ENCODE peak calls at places on chromosomes 12 and 14, in seven cellular contexts. X, T, M, Y, B, J and N are unnamed samples. For H3K4me1, the result is how much of the 10 kb centered on the place peaks cover.

GRCh38 chr12:85036241-85036707 is at the start of the genes LRRIQ1 and TSPAN19:
- DNase-seq in Y (peak), X (peak), M (peak), T (peak), J (peak), B (peak), N (peak)

GRCh38 chr14:22977684-22978486 is 4.5 kb downstream of the AJUBA start:
- DNase-seq in M (no peak), B (peak), T (peak), J (peak), X (peak), Y (peak), N (peak)

GRCh38 chr12:99619389-99620158 is 28.0 kb upstream of the GARIN6 start:
- DNase-seq in Y (no peak), J (no peak), X (no peak), M (no peak), T (peak), B (no peak), N (no peak)

GRCh38 chr12:28909291-28909690 is 239.8 kb upstream of the FAR2 start:
- DNase-seq in M (no peak), Y (no peak), B (no peak), J (no peak), X (no peak), T (no peak), N (no peak)

GRCh38 chr12:130838284-130838950 is 633 bp downstream of the STX2 start:
- DNase-seq in B (peak), J (peak), M (no peak), Y (peak), X (peak), T (peak), N (peak)

GRCh38 chr12:57173089-57173488 is 25.7 kb upstream of the LRP1-AS start:
- DNase-seq in B (no peak), M (no peak), X (no peak), T (peak), Y (peak), J (no peak), N (no peak)

GRCh38 chr14:71290301-71290700 is 383.0 kb downstream of the PCNX1 start:
- DNase-seq in X (no peak), Y (no peak), B (no peak), J (no peak), T (no peak), M (no peak), N (no peak)

GRCh38 chr14:33527023-33527634 is 423.7 kb downstream of the EGLN3 start:
- DNase-seq in Y (no peak), B (no peak), M (no peak), T (no peak), J (no peak), X (no peak), N (no peak)

GRCh38 chr12:116813271-116814041 is 67.8 kb downstream of the HRK start:
- DNase-seq in X (no peak), Y (no peak), B (no peak), M (no peak), J (no peak), T (no peak), N (no peak)

GRCh38 chr14:54310151-54310851 is 86.5 kb upstream of the CDKN3 start:
- DNase-seq in Y (no peak), B (no peak), J (no peak), M (no peak), X (no peak), T (no peak), N (no peak)

GRCh38 chr12:3491938-3492867 is 1.2 kb downstream of the PRMT8 start:
- DNase-seq in Y (no peak), T (peak), J (peak), X (peak), B (no peak), M (no peak), N (peak)

GRCh38 chr14:50601405-50601804 is 41.5 kb downstream of the ATL1 start:
- DNase-seq in J (no peak), B (no peak), X (no peak), Y (no peak), M (no peak), T (peak), N (no peak)

GRCh38 chr12:39490500-39491276 is 47.8 kb upstream of the KIF21A start:
- DNase-seq in B (no peak), M (no peak), J (no peak), Y (no peak), X (no peak), T (peak), N (no peak)

GRCh38 chr12:79373896-79374499 is 316.8 kb downstream of the PAWR start:
- DNase-seq in B (no peak), T (peak), Y (no peak), J (no peak), X (no peak), M (no peak), N (no peak)

GRCh38 chr12:11726659-11727058 is 77.2 kb downstream of the ETV6 start:
- DNase-seq in X (no peak), T (no peak), B (no peak), M (no peak), J (no peak), Y (no peak), N (no peak)

GRCh38 chr14:37422319-37422718 is 172.7 kb downstream of the FOXA1 start:
- DNase-seq in X (no peak), B (no peak), Y (no peak), T (no peak), M (no peak), J (no peak), N (no peak)

GRCh38 chr12:131114942-131115584 is 161.4 kb downstream of the ADGRD1 start:
- DNase-seq in Y (no peak), M (peak), B (no peak), X (no peak), T (no peak), J (no peak), N (no peak)

GRCh38 chr12:57470970-57471656 is 8.6 kb downstream of the ARHGAP9 start:
- DNase-seq in X (no peak), Y (peak), M (peak), J (no peak), T (no peak), B (no peak), N (no peak)

GRCh38 chr14:93792391-93792790 is 4.1 kb upstream of the PRIMA1 start:
- DNase-seq in J (no peak), Y (no peak), T (no peak), X (no peak), B (no peak), M (no peak), N (no peak)

GRCh38 chr12:105882404-105882803 is 256.4 kb downstream of the NUAK1 start:
- DNase-seq in T (no peak), B (peak), M (no peak), Y (no peak), J (peak), X (no peak), N (no peak)

GRCh38 chr14:100782516-100783320 is 43.2 kb upstream of the MEG3 start:
- DNase-seq in M (peak), T (no peak), J (no peak), B (peak), X (no peak), Y (no peak), N (no peak)

GRCh38 chr12:94740601-94741362 is 90.4 kb upstream of the TMCC3 start:
- DNase-seq in X (no peak), Y (no peak), J (no peak), M (no peak), T (no peak), B (no peak), N (no peak)

GRCh38 chr12:111439657-111440151 is 34.0 kb downstream of the SH2B3 start:
- DNase-seq in X (no peak), B (no peak), Y (peak), T (no peak), M (peak), J (no peak), N (no peak)

GRCh38 chr12:53949631-53950440 is 4.9 kb upstream of the HOXC12 start:
- DNase-seq in B (no peak), J (no peak), T (no peak), Y (no peak), M (no peak), X (no peak), N (no peak)

GRCh38 chr12:45183263-45183662 is 32.6 kb upstream of the ANO6 start:
- DNase-seq in T (peak), B (no peak), X (no peak), J (no peak), Y (no peak), M (no peak), N (no peak)

GRCh38 chr12:105960319-105961076 is 178.3 kb downstream of the NUAK1 start:
- DNase-seq in Y (no peak), M (no peak), X (peak), B (no peak), T (peak), J (no peak), N (no peak)

GRCh38 chr14:97699026-97699425 is 901.8 kb downstream of the VRK1 start:
- DNase-seq in B (no peak), M (no peak), J (no peak), X (no peak), T (no peak), Y (no peak), N (no peak)

GRCh38 chr12:126547905-126548304 is 1482.7 kb downstream of the AACS start:
- DNase-seq in B (no peak), T (no peak), J (no peak), X (no peak), M (no peak), Y (no peak), N (no peak)

GRCh38 chr14:71733210-71733883 is 198.9 kb upstream of the RGS6 start:
- DNase-seq in J (no peak), B (no peak), T (no peak), X (no peak), M (no peak), Y (no peak), N (no peak)

GRCh38 chr12:121652767-121653497 is 16.5 kb downstream of the MORN3 start:
- DNase-seq in M (no peak), T (no peak), Y (no peak), B (no peak), J (no peak), X (no peak), N (no peak)
- TF ChIP-seq POLR2A in M (no peak), T (no peak), Y (no peak), B (no peak), J (no peak), X (no peak), N (no peak)

GRCh38 chr14:64504897-64505771 is 564 bp downstream of the ZBTB1 start:
- DNase-seq in Y (peak), M (peak), X (peak), J (peak), T (peak), B (peak), N (peak)
- H3K4me1 ChIP-seq in Y (under half), M (under half), X (half or more), J (half or more), T (half or more), B (under half), N (under half)

GRCh38 chr12:6946920-6947374 is 3.1 kb downstream of the C12orf57 start:
- DNase-seq in Y (no peak), B (no peak), J (no peak), M (no peak), T (no peak), X (no peak), N (no peak)

GRCh38 chr12:6945613-6946012 is 1.8 kb downstream of the C12orf57 start:
- DNase-seq in T (no peak), X (no peak), J (no peak), Y (no peak), M (peak), B (no peak), N (no peak)

GRCh38 chr12:6949063-6949594 is 2.0 kb upstream of the PTPN6 start:
- DNase-seq in T (no peak), B (no peak), J (no peak), X (no peak), M (peak), Y (peak), N (no peak)

GRCh38 chr12:6946033-6946919 is 2.5 kb downstream of the C12orf57 start:
- DNase-seq in X (peak), T (peak), M (peak), J (no peak), Y (peak), B (no peak), N (peak)

GRCh38 chr12:6947615-6948014 is 3.5 kb upstream of the PTPN6 start:
- DNase-seq in J (no peak), T (no peak), M (peak), Y (no peak), B (no peak), X (no peak), N (no peak)
- TF ChIP-seq POLR2A in J (no peak), T (no peak), M (no peak), Y (no peak), B (no peak), X (no peak), N (no peak)

GRCh38 chr12:46372852-46373302 is 304 bp upstream of the SLC38A2 start:
- DNase-seq in Y (no peak), M (no peak), X (no peak), J (no peak), T (no peak), B (no peak), N (no peak)
- H3K4me1 ChIP-seq in Y (under half), M (under half), X (under half), J (under half), T (under half), B (under half), N (under half)

DNA sequence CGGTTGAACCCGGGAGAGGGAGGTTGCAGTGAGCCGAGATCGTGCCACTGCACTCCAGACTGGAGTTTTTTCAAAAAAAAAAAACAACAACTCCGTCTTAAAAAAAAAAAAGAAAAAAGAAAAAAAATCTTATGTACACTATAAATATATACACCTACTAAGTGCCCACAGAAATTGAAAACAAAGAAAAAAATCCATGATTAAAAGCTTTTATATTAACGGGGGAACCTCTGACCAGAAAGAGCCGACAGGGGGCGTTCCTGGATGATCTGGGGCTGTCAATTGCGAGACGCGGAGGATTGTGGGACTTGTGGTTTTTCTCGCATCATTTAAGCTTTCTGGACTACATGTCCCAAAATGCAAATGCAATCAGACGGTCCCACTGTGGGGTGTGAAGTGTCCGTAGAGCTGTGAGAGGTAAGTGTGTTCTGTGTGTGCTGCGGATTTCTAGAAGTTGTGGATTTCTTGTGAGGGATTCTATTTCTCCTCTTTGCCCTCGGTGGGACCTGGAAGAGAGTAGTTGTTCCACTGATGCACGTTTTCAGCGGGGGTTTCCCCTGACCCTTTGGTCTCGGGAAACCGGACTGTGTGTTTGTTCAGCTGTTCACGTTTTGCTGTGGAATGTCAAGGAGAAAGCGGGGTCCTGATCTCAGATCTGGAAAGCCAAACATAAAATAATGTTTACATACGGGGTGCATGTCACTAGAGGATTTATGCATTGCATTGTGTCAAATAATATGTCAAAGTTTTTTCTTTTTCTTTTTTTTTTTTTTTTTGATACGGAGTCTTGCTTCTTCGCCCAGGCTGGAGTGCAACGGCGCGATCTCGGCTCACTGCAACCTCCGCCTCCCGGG is at the start of gene SIRT4:
- DNase-seq in B (peak), T (peak), M (peak), Y (peak), J (peak), X (peak), N (peak)
- TF ChIP-seq POLR2A in B (peak), T (no peak), M (peak), Y (no peak), J (no peak), X (peak), N (no peak)

GRCh38 chr14:61471297-61471980 is 150.1 kb downstream of the PRKCH start:
- DNase-seq in Y (no peak), X (no peak), M (no peak), T (no peak), B (no peak), J (no peak), N (no peak)
- H3K4me1 ChIP-seq in Y (under half), X (under half), M (half or more), T (half or more), B (under half), J (half or more), N (under half)

GRCh38 chr14:77071938-77072388 is 26.1 kb upstream of the CIPC start:
- DNase-seq in X (no peak), J (no peak), B (no peak), T (no peak), M (no peak), Y (no peak), N (no peak)

GRCh38 chr14:77074969-77075368 is 23.1 kb upstream of the CIPC start:
- DNase-seq in J (no peak), Y (no peak), X (no peak), M (no peak), T (no peak), B (no peak), N (no peak)

GRCh38 chr14:77077040-77077439 is 21.0 kb upstream of the CIPC start:
- DNase-seq in T (no peak), Y (no peak), J (no peak), B (no peak), X (no peak), M (no peak), N (no peak)

DNA sequence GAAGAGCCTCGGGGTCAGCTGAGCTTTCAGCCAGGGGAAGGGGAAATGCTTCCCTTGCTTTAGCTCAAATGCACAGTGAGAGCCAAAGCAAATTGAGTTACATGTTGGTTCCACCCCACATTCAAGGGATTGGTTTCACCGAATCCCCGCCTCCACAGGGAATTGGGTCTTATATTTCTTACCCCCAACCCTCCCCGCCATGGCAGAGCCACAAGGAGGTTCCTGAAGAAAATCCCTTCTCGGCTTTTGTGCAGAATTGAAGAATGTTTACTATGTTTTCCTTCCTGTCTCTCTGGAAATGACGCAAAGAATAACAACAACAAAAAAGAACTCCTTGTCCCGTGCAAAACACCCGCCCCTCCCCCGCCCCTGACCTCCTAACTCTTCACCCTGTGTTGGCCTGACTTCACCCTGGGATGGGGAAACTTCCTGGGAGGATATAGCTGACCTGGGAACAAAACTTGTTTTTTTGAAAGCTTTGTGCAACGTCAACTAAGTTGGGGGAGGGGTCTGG is 21.9 kb upstream of the CIPC start:
- DNase-seq in B (peak), Y (peak), M (no peak), J (peak), X (no peak), T (no peak), N (peak)
- TF ChIP-seq POLR2A in B (peak), Y (no peak), M (peak), J (no peak), X (peak), T (no peak), N (no peak)

DNA sequence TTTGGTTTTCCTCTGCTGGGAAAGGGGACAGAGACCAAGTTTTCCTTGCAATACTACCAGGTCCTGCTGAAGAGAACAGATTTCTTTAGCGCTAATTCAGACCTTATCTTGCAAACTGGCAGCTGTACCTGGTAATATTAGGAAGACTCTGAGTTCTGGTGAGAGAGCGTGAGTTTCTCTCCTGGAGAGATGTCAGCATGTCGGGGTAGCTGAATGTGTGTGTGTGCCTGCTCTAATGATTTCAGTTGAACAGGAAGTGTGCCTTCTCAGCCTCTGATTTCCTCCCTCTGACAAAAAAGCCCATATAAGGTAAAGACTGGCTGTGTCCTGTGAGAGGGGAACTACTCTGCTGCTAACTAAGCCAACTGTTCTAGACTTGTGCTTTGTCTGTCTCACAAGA is 10.3 kb upstream of the ERP27 start:
- DNase-seq in T (peak), J (peak), M (no peak), B (peak), Y (peak), X (peak), N (no peak)
- H3K4me1 ChIP-seq in T (under half), J (half or more), M (half or more), B (under half), Y (under half), X (under half), N (under half)

GRCh38 chr14:64947710-64948611 is 5.4 kb upstream of the GPX2 start:
- DNase-seq in T (no peak), B (no peak), J (peak), Y (peak), X (no peak), M (peak), N (no peak)
- TF ChIP-seq POLR2A in T (no peak), B (no peak), J (no peak), Y (no peak), X (no peak), M (no peak), N (no peak)